ENCODE peak calls at places on chromosomes 5 and 9, in six cellular contexts. K is IMR-90, S is fibroblast of mammary gland, C is OCI-LY7, X is sigmoid colon, I is epithelial cell of esophagus. U is an unnamed sample.

GRCh38 chr5:111697881-111698757 is 58.9 kb downstream of the NREP start:
- DNase-seq in I (peak; percentile 47), X (no peak), S (peak; percentile 73), K (peak; percentile 42), C (peak; percentile 26), U (no peak)

GRCh38 chr9:38079410-38080105 is 10.5 kb upstream of the SHB start:
- DNase-seq in I (no peak), K (peak; percentile 48), S (peak; percentile 27), C (no peak), X (peak; percentile 79), U (peak; percentile 71)

GRCh38 chr5:114297915-114298314 is 64.0 kb upstream of the KCNN2 start:
- DNase-seq in K (no peak), C (no peak), I (no peak), S (no peak), X (no peak), U (no peak)

GRCh38 chr9:98235126-98235525 is 20.3 kb downstream of the TBC1D2 start:
- DNase-seq in I (no peak), K (peak; percentile 58), X (no peak), S (no peak), C (no peak), U (no peak)

GRCh38 chr5:141338538-141339306 is at the start of gene PCDHGA2:
- DNase-seq in C (peak; percentile 46), I (peak; percentile 44), K (peak; percentile 66), X (no peak), S (peak; percentile 68), U (no peak)

GRCh38 chr9:136095028-136095494 is at the start of gene NACC2:
- DNase-seq in S (peak; percentile 53), C (no peak), I (peak; percentile 76), K (peak; percentile 52), X (no peak), U (no peak)

GRCh38 chr5:135697251-135697958 is 118.6 kb upstream of the CXCL14 start:
- DNase-seq in K (no peak), S (no peak), C (no peak), X (no peak), I (no peak), U (no peak)

GRCh38 chr5:88081877-88082276 is 186.8 kb downstream of the TMEM161B start:
- DNase-seq in S (no peak), I (no peak), X (no peak), C (no peak), K (no peak), U (no peak)

GRCh38 chr9:93650448-93650847 is 74.1 kb downstream of the PHF2 start:
- DNase-seq in S (no peak), I (no peak), C (no peak), K (no peak), X (peak; percentile 59), U (peak; percentile 45)

GRCh38 chr5:77211013-77211690 is 672 bp downstream of the PDE8B start:
- DNase-seq in S (no peak), X (no peak), K (no peak), I (no peak), C (no peak), U (no peak)

GRCh38 chr9:134007571-134007970 is 15.4 kb upstream of the VAV2 start:
- DNase-seq in C (no peak), I (no peak), X (no peak), K (no peak), S (no peak), U (no peak)

GRCh38 chr9:72292874-72293607 is 72.0 kb downstream of the ZFAND5 start:
- DNase-seq in I (peak; percentile 81), X (no peak), C (no peak), S (peak; percentile 90), K (peak; percentile 75), U (no peak)

GRCh38 chr5:63794296-63794695 is 167.9 kb downstream of the HTR1A start:
- DNase-seq in I (peak; percentile 78), X (no peak), S (no peak), C (no peak), K (no peak), U (no peak)

GRCh38 chr9:94921072-94921471 is 194.6 kb downstream of the AOPEP start:
- DNase-seq in C (no peak), X (peak; percentile 62), K (peak; percentile 73), I (peak; percentile 76), S (peak; percentile 67), U (no peak)

GRCh38 chr5:111719773-111720172 is 37.2 kb downstream of the NREP start:
- DNase-seq in S (no peak), K (no peak), C (no peak), I (no peak), X (no peak), U (no peak)

GRCh38 chr5:96624631-96625030 is 37.5 kb upstream of the CAST start:
- DNase-seq in I (no peak), X (no peak), S (no peak), C (no peak), K (no peak), U (no peak)

GRCh38 chr5:2833513-2833912 is 82.0 kb upstream of the IRX2 start:
- DNase-seq in X (no peak), I (no peak), K (no peak), S (no peak), C (no peak), U (no peak)

GRCh38 chr9:78013924-78014323 is 17.7 kb downstream of the GNAQ start:
- DNase-seq in I (no peak), C (no peak), S (no peak), K (no peak), X (no peak), U (no peak)

GRCh38 chr5:149656576-149657182 is 73.4 kb upstream of the PPARGC1B start:
- DNase-seq in C (peak; percentile 88), X (no peak), K (no peak), S (peak; percentile 47), I (peak; percentile 59), U (no peak)

GRCh38 chr5:73327908-73328455 is 120.6 kb downstream of the FOXD1 start:
- DNase-seq in C (no peak), X (no peak), K (peak; percentile 59), I (peak; percentile 64), S (no peak), U (no peak)

GRCh38 chr5:139387611-139388197 is 2.0 kb downstream of the MZB1 start:
- DNase-seq in X (no peak), S (no peak), K (no peak), I (no peak), C (peak; percentile 70), U (no peak)

GRCh38 chr5:142186821-142187594 is 78.4 kb downstream of the NDFIP1 start:
- DNase-seq in K (no peak), I (no peak), S (no peak), X (no peak), C (no peak), U (no peak)

GRCh38 chr9:85421641-85422040 is 320.1 kb downstream of the AGTPBP1 start:
- DNase-seq in S (no peak), X (no peak), C (no peak), K (no peak), I (no peak), U (no peak)
- H3K4me3 ChIP-seq in S (no peak overlapping the region), X (no peak overlapping the region), C (no peak overlapping the region), K (no peak overlapping the region), I (no peak overlapping the region), U (no peak overlapping the region)

DNA sequence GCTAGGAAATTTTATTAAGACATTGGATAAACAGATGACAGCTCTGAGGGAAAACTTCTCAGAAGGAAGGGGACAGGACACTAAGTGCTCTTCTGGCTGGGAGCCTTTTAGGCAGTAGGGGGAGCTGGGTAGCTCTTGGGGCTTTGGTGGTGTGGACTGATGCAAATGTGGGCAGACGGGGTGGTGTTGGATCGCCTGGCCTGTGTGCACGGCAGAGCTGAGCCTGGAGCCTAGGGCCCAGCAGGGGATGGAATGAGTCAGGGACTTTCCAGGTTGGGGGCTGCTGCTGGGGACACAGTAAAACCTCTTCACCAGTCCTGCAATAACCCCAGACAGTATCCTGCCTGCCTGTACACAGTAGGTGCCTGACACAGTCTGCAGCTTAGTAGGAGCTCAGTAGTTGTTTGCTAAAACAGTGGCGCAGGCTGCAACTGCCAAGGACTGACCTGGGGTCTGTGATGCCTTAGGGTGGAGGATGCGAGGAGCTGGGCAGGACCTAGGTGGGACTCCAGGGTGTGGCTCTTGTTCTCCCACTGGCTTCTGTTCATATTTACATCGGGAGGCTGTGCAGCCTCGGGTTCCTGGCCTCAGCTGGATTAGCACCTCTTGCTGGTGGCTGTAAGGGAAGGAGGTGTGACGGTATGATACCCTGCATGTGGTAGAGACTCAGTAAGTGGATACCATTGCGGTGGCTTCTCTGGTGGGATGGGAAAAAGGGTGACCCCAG is 83.8 kb downstream of the DAB2IP start:
- DNase-seq in X (no peak), I (peak; percentile 54), K (peak; percentile 80), C (peak; percentile 72), S (peak; percentile 56), U (no peak)
- TF ChIP-seq CTCF in X (no peak), I (peak; percentile 59), K (peak; percentile 68), C (peak; percentile 80), S (peak; percentile 67), U (no peak)

GRCh38 chr5:51384281-51384840 is 1.1 kb downstream of the ISL1 start:
- DNase-seq in X (no peak), I (peak; percentile 34), S (no peak), C (no peak), K (no peak), U (no peak)
- H3K4me3 ChIP-seq in X (peak overlapping the region; percentile 52), I (peak overlapping the region; percentile 60), S (no peak overlapping the region), C (no peak overlapping the region), K (no peak overlapping the region), U (no peak overlapping the region)

GRCh38 chr5:61354199-61354598 is 22.1 kb downstream of the ZSWIM6 start:
- DNase-seq in C (no peak), S (no peak), I (no peak), K (no peak), X (no peak), U (no peak)

GRCh38 chr5:61362796-61363364 is 30.8 kb downstream of the ZSWIM6 start:
- DNase-seq in C (no peak), X (no peak), K (peak; percentile 40), S (peak; percentile 20), I (no peak), U (no peak)

GRCh38 chr5:61353293-61353692 is 21.2 kb downstream of the ZSWIM6 start:
- DNase-seq in C (no peak), K (no peak), I (no peak), X (no peak), S (no peak), U (no peak)

GRCh38 chr5:61352612-61353156 is 20.6 kb downstream of the ZSWIM6 start:
- DNase-seq in I (no peak), S (no peak), C (no peak), K (no peak), X (no peak), U (no peak)

DNA sequence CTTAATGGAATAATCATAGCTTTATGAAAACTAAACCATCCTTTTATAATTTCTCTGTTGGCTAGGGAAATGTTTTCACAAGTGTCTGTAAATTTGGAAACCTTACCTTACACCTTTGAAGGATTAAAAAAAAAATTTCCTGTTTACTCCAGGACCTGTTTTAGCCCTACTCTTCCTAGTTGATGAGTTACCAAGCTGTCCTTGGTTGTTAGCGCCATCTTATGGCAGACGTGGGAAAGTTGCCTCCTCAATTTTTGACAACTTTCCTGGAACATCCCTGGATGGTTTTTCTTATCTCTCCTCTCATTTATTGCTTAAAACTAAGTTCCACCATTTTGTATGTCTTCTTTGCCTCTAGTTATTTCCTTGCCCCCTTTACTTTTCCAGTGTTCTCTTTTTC is 25.7 kb downstream of the ZSWIM6 start:
- DNase-seq in C (peak; percentile 11), I (peak; percentile 28), K (no peak), S (peak; percentile 45), X (no peak), U (no peak)
- TF ChIP-seq CTCF in C (peak; percentile 75), I (peak; percentile 55), K (peak; percentile 33), S (peak; percentile 59), X (no peak), U (no peak)

U was measured in coronary artery.